ENCODE peak calls at places on chromosomes 1 and 21, in five cellular contexts. A, J, I, H and L are unnamed samples.

GRCh38 chr1:117061986-117062415 is 1.9 kb downstream of the TTF2 start:
- DNase-seq in A (peak), J (no peak), I (no peak), H (peak), L (no peak)

GRCh38 chr1:113811353-113811887 is 856 bp downstream of the RSBN1 start:
- DNase-seq in A (no peak), J (peak), I (no peak), H (peak), L (no peak)

GRCh38 chr1:155892801-155893200 is 18.3 kb downstream of the RIT1 start:
- DNase-seq in A (peak), J (no peak), I (no peak), H (peak), L (no peak)

GRCh38 chr21:41207401-41208388 is 39.7 kb downstream of the BACE2 start:
- DNase-seq in A (peak), J (peak), I (peak), H (peak), L (no peak)

GRCh38 chr1:174815036-174815435 is 184.7 kb upstream of the CACYBP start:
- DNase-seq in A (peak), J (no peak), I (no peak), H (peak), L (no peak)

GRCh38 chr1:181318022-181318857 is 165.1 kb upstream of the CACNA1E start:
- DNase-seq in A (no peak), J (no peak), I (no peak), H (no peak), L (no peak)

GRCh38 chr1:78263946-78264345 is 218.2 kb downstream of the GIPC2 start:
- DNase-seq in A (no peak), J (no peak), I (no peak), H (no peak), L (no peak)

GRCh38 chr1:115238336-115239147 is 99.5 kb downstream of the NGF start:
- DNase-seq in A (no peak), J (no peak), I (no peak), H (no peak), L (no peak)

GRCh38 chr1:209956116-209956515 is 18.1 kb downstream of the SYT14 start:
- DNase-seq in A (no peak), J (no peak), I (no peak), H (no peak), L (no peak)

GRCh38 chr1:208216062-208216461 is 28.1 kb downstream of the PLXNA2 start:
- DNase-seq in A (peak), J (no peak), I (no peak), H (peak), L (no peak)

DNA sequence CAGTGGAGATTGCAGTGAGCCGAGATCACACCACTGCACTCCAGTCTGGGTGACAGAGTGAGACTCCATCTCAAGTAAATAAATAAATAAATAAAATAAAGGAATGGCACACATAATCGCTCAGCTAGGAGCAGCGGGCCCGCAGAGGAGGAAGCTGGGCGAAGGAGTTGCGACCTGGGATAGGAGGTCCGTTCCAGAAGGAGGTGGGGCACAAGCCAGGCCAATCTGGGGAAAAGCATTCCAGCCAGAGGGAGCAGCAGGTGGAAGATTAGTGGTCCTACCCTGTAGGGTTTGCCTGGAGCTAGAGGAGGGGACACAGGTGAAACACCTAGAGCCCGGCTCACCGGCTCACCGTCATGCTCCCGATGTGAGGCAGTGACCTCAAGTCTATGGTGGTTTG is 40.3 kb upstream of the CASZ1 start:
- DNase-seq in A (no peak), J (no peak), I (no peak), H (no peak), L (no peak)
- H3K27ac ChIP-seq in A (no peak), J (no peak), I (no peak), H (no peak), L (no peak)

DNA sequence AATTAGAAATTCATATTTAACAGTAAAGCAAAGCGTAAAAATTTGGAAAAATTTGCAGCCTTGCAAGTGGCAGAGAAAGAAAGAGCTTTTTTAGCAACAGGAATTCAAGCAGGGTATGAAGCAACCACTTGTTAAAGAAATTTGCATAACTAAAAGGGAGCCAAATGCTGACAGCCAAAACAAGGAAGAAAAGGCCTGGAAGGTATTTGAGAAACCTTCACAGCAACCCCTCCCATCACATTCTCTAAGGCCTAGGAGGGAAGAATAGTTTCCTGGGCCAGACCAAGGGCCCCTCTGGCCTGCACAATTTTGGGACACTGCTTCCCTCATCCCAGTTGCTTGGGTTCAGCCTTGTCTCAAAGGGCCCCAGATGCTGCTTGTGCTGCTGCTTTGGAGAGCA is 672.4 kb upstream of the TMPRSS15 start:
- DNase-seq in A (no peak), J (no peak), I (no peak), H (no peak), L (no peak)
- H3K27ac ChIP-seq in A (no peak), J (no peak), I (no peak), H (no peak), L (no peak)

GRCh38 chr1:40317394-40318074 is 448 bp upstream of the COL9A2 start:
- DNase-seq in A (no peak), J (no peak), I (no peak), H (no peak), L (no peak)
- H3K27ac ChIP-seq in A (no peak), J (no peak), I (no peak), H (no peak), L (no peak)

GRCh38 chr1:169368406-169368769 is 393 bp downstream of the BLZF1 start:
- DNase-seq in A (peak), J (no peak), I (no peak), H (no peak), L (peak)
- H3K27ac ChIP-seq in A (peak), J (peak), I (peak), H (peak), L (peak)

DNA sequence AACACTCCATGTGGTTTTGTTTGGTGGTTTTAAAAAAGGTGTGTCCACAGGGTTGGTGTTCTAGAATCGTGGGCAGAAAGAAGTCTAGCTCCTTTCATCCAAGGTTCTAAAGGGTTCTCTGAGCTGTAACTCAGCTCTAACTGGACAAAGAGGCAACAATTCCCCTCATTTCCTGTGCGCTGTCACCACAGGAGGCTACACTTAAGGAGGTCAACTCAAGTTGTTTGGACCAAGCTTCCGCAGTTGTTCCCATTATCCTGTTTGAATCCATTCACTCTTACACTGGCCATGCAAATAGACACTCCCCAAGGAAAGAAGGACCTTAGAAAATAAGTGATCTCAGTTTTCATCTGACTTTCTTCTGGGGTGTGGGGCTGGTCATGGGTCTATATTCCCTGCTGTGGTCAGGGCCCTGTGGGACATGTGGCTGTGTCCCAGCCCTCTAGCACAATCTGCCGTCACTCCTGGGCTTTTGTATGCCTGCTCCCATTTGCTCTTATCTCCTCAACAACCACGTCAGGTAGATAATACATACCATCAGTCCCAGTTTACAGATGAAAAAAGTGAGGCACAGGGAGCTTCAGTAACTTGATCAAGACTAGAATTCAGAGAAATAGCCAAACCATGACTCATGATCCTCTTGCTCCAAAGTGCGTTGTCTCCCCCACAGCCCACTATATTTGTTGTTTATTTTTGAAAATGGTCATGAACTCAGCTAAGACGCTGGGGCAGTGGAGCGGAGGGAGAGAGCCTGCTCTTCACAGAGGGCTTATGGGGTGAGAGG is 103.6 kb downstream of the RHOU start:
- DNase-seq in A (peak), J (no peak), I (no peak), H (peak), L (no peak)
- H3K27ac ChIP-seq in A (peak), J (no peak), I (peak), H (no peak), L (peak)

GRCh38 chr1:184223216-184223615 is 163.6 kb upstream of the C1orf21 start:
- DNase-seq in A (no peak), J (no peak), I (peak), H (no peak), L (no peak)
- H3K27ac ChIP-seq in A (no peak), J (no peak), I (no peak), H (no peak), L (no peak)

GRCh38 chr1:177248258-177248657 is 77.5 kb downstream of the BRINP2 start:
- DNase-seq in A (no peak), J (no peak), I (no peak), H (no peak), L (no peak)
- H3K27ac ChIP-seq in A (no peak), J (no peak), I (no peak), H (no peak), L (no peak)

GRCh38 chr1:227223407-227223806 is 94.9 kb downstream of the CDC42BPA start:
- DNase-seq in A (no peak), J (no peak), I (no peak), H (no peak), L (no peak)

GRCh38 chr1:227214170-227214569 is 104.1 kb downstream of the CDC42BPA start:
- DNase-seq in A (no peak), J (no peak), I (no peak), H (no peak), L (no peak)

GRCh38 chr1:227219715-227220292 is 98.5 kb downstream of the CDC42BPA start:
- DNase-seq in A (no peak), J (no peak), I (no peak), H (no peak), L (no peak)

GRCh38 chr1:227215863-227216510 is 102.3 kb downstream of the CDC42BPA start:
- DNase-seq in A (no peak), J (no peak), I (no peak), H (no peak), L (no peak)

DNA sequence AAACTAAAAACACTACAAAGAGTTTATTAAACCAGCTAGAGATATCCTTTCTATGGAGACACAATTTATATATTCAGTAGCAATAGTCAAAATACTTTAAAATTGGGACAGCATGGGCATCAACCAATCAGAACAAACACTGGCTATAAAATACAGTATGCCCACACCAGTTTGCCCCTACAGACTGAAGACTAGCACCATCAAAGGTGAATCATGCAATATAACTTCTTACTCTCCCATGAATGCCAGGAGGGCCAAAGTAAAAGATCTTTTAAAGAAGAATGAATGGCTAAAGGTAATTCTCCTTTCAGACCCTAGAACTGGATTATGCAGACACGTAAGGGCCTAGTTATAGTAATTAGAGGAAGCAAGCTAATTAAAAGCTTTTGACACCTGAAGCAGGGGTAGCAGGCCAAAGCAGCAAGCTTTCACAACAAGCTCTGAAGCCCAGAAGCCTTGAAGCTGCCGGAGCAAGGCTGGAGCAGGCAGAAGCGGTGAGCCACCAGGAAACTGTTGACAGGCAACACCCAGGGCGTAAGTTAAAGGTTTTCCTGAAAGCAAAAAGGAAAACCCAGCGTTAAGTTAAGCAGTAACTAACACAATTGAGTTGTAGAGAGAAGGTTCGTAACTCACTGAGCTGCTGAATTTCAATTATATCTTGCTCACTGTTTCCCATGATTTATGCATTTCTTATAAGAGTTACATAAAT is 99.3 kb downstream of the CDC42BPA start:
- DNase-seq in A (no peak), J (no peak), I (no peak), H (no peak), L (no peak)
- H3K27ac ChIP-seq in A (no peak), J (no peak), I (peak), H (no peak), L (no peak)

DNA sequence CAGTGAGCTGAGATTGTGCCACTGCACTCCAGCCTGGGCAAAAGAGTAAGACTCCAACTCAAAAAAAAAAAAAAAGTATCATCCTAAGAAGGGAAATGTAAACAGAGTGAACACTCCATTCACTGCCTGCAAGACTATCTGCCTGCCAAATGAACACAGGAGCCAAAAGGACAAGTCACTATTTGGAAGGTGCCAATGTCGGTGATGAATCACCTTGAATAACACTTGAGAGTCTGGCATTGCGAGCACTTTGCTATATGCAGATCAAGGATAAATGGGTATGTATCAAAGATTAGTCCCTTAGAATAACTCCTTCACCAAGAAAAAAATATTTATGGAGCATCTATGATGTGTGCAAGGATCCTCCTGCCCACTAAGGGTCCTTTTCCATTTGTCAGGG is 6.6 kb downstream of the UBR4 start:
- DNase-seq in A (peak), J (no peak), I (no peak), H (peak), L (no peak)
- H3K27ac ChIP-seq in A (no peak), J (no peak), I (peak), H (no peak), L (no peak)

DNA sequence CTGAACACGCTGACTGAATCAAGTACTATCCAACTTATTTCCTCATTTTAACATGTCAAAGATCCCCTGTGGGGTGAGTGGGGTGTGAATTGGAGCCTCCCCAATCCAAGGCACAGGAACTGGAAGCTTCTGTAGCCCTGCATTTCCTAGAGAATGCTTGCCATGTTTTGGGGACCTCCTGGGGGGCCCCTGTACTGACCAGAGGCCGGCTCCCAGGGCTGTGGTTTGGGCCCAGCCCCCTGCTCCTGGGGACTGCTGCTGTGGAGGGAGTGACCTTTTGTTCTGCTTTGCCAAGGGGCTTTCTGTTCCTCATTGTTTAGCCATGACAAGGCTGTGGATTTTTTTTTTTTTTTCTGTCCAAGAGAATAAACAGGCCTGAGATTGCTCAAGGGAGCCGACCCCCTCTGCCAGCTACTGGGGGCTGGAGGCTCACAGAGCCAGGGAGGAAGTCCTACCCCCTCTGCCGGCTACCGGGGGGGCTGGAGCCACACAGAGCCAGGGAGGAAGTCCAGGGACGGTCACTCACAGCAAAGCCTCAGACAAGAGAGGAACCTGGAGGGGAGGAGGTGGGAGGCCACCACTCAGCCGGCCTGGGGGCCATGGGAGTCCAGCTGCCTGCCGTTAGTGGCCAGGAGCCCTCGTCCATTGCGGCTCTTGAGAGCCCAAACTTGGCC is 17.4 kb downstream of the TNFRSF1B start:
- DNase-seq in A (peak), J (peak), I (peak), H (peak), L (peak)
- H3K27ac ChIP-seq in A (peak), J (peak), I (peak), H (peak), L (peak)